ENCODE peak calls at places on chromosomes 2 and 18, in eight cellular contexts. C is fibroblast of lung, M is tibial artery, X is psoas muscle, D is AG04450, F is SK-N-SH, N is cardiac fibroblast, E is breast epithelium. K is an unnamed sample.

GRCh38 chr2:218192902-218193425 is 24.0 kb upstream of the ARPC2 start:
- DNase-seq in X (no peak), D (no peak), N (no peak), F (no peak), C (no peak), E (no peak), M (no peak), K (no peak)

GRCh38 chr2:84911135-84911678 is 5.8 kb downstream of the TMSB10 start:
- DNase-seq in M (no peak), E (no peak), C (no peak), D (no peak), X (no peak), F (no peak), N (no peak), K (no peak)

GRCh38 chr2:49858113-49858490 is 703.8 kb upstream of the FSHR start:
- DNase-seq in F (no peak), X (no peak), M (no peak), D (no peak), C (no peak), N (no peak), E (no peak), K (no peak)

GRCh38 chr2:74219846-74220486 is 21.6 kb downstream of the MTHFD2 start:
- DNase-seq in X (no peak), E (no peak), C (no peak), M (no peak), F (no peak), D (no peak), N (no peak), K (no peak)

GRCh38 chr18:45666520-45666919 is 51.2 kb downstream of the SLC14A2 start:
- DNase-seq in X (no peak), C (no peak), M (no peak), D (no peak), E (no peak), N (no peak), F (peak; percentile 27), K (no peak)

GRCh38 chr2:12173943-12174340 is 427.5 kb downstream of the LPIN1 start:
- DNase-seq in F (no peak), D (no peak), N (no peak), X (no peak), E (no peak), M (no peak), C (no peak), K (no peak)

GRCh38 chr2:233422649-233423435 is 68.5 kb downstream of the DGKD start:
- DNase-seq in E (no peak), D (no peak), X (no peak), C (no peak), M (no peak), F (no peak), N (no peak), K (no peak)

GRCh38 chr2:46446871-46447568 is 32.3 kb upstream of the TMEM247 start:
- DNase-seq in C (peak; percentile 89), X (no peak), F (no peak), M (no peak), D (peak; percentile 65), N (no peak), E (no peak), K (no peak)

GRCh38 chr2:59390581-59390980 is 1149.5 kb upstream of the FANCL start:
- DNase-seq in X (no peak), C (no peak), E (no peak), N (no peak), M (no peak), F (no peak), D (no peak), K (no peak)

GRCh38 chr2:119476301-119477117 is 44.9 kb downstream of the TMEM37 start:
- DNase-seq in C (peak; percentile 59), D (peak; percentile 10), M (peak; percentile 67), E (no peak), F (peak; percentile 87), N (peak; percentile 67), X (peak; percentile 76), K (peak; percentile 59)

GRCh38 chr2:67446504-67446911 is 49.4 kb downstream of the ETAA1 start:
- DNase-seq in F (no peak), C (peak; percentile 56), M (no peak), X (no peak), E (no peak), N (peak; percentile 52), D (no peak), K (no peak)

GRCh38 chr18:75201936-75202335 is 7.0 kb downstream of the PTGR3 start:
- DNase-seq in E (no peak), D (no peak), X (peak; percentile 87), C (no peak), M (no peak), N (no peak), F (no peak), K (no peak)

GRCh38 chr2:170162261-170162612 is 15.7 kb upstream of the MYO3B start:
- DNase-seq in N (peak; percentile 52), F (no peak), D (no peak), M (no peak), X (no peak), E (no peak), C (no peak), K (no peak)

GRCh38 chr2:88874063-88874657 is 182.7 kb downstream of the RPIA start:
- DNase-seq in E (no peak), X (no peak), N (peak; percentile 77), F (peak; percentile 39), M (no peak), C (peak; percentile 73), D (no peak), K (peak; percentile 6)

GRCh38 chr2:80459028-80459427 is 154.5 kb upstream of the LRRTM1 start:
- DNase-seq in D (no peak), F (no peak), M (no peak), N (no peak), C (no peak), X (no peak), E (no peak), K (no peak)

GRCh38 chr2:200065477-200065876 is 110.1 kb downstream of the MAIP1 start:
- DNase-seq in D (no peak), C (peak; percentile 59), M (no peak), E (no peak), F (peak; percentile 39), X (no peak), N (no peak), K (no peak)

GRCh38 chr2:121904656-121905055 is 149.2 kb downstream of the TSN start:
- DNase-seq in C (no peak), F (no peak), M (no peak), X (no peak), N (no peak), E (no peak), D (no peak), K (no peak)

GRCh38 chr2:207474871-207475485 is 54.8 kb upstream of the CREB1 start:
- DNase-seq in E (no peak), N (peak; percentile 84), X (no peak), F (peak; percentile 44), M (no peak), C (peak; percentile 78), D (no peak), K (peak; percentile 67)

GRCh38 chr2:229714736-229715541 is 584 bp upstream of the DNER start:
- DNase-seq in D (no peak), F (peak; percentile 70), X (peak; percentile 53), C (peak; percentile 66), M (no peak), E (no peak), N (peak; percentile 75), K (peak; percentile 49)

GRCh38 chr2:145752091-145752806 is 1232.3 kb upstream of the ZEB2 start:
- DNase-seq in E (no peak), C (peak; percentile 94), X (no peak), M (peak; percentile 74), D (peak; percentile 69), F (peak; percentile 22), N (peak; percentile 93), K (peak; percentile 3)
- TF ChIP-seq CTCF in E (peak; percentile 48), C (peak; percentile 75), X (peak; percentile 44), M (peak; percentile 66), D (peak; percentile 81), F (peak; percentile 80), N (peak; percentile 74), K (peak; percentile 83)

GRCh38 chr2:161250864-161251436 is 57.3 kb upstream of the PSMD14 start:
- DNase-seq in C (peak; percentile 42), E (no peak), M (no peak), X (no peak), D (no peak), F (peak; percentile 67), N (peak; percentile 66), K (no peak)
- TF ChIP-seq CTCF in C (peak; percentile 49), E (no peak), M (no peak), X (peak; percentile 63), D (peak; percentile 73), F (peak; percentile 76), N (peak; percentile 58), K (peak; percentile 76)

GRCh38 chr18:36411745-36412168 is 114.2 kb downstream of the FHOD3 start:
- DNase-seq in C (peak; percentile 3), X (no peak), E (no peak), D (no peak), N (peak; percentile 68), M (no peak), F (peak; percentile 41), K (no peak)
- TF ChIP-seq CTCF in C (peak; percentile 36), X (peak; percentile 26), E (no peak), D (peak; percentile 47), N (peak; percentile 63), M (no peak), F (peak; percentile 52), K (peak; percentile 58)

DNA sequence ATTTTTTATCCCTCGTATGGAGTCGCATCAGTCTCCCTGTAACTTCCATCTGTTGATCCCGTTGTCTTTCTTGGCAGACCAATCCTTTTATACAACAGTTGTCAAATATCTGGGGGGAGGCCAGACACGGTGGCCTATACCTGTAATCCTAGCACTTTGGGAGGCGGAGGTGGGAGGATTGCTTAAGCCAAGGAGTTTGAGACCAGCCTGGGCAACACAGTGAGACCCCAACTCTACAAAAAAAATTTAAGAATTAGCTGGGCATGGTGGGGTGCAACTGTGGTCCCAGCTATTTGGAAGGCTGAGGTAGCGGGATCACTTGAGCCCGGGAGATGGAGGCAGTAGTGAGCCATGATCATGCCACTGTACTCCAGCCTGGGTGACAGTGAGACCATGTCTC is 2.0 kb downstream of the XRCC5 start:
- DNase-seq in E (no peak), N (no peak), C (no peak), F (no peak), M (no peak), X (no peak), D (no peak), K (no peak)
- TF ChIP-seq CTCF in E (no peak), N (no peak), C (no peak), F (no peak), M (no peak), X (no peak), D (no peak), K (no peak)

DNA sequence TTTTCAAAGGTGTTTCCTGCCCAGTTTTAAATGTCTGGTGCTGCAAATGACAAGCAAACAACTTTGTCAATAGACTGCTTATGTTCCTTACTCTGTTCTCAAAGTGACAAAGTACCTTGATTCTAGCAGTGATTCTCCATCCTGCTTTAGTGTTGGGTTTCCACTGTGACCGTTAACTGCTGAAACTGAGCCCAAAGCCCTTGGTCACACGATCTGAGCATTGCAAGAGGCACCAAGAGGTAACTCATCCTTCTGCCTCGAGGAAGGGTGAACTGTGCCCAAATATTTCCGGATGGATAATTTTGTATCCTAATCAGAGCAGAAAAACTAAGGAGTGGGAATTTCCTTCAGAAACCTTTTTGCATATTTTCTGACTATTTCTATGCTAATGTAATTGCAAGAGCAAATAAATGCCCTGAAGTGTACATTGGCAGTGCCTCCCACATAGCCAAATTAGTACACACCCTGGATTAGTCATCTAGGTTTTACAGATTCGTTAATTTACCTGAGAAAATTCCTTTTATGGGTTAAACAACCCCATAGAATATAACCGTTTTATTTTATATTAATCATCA is 31.6 kb upstream of the COBLL1 start:
- DNase-seq in X (no peak), E (no peak), D (no peak), N (no peak), F (no peak), C (no peak), M (no peak), K (no peak)
- TF ChIP-seq CTCF in X (no peak), E (no peak), D (no peak), N (no peak), F (no peak), C (no peak), M (no peak), K (no peak)

K was measured in neural crest cell.